ENCODE peak calls at places on chromosomes 3 and 15, in ten cellular contexts. E is GM23338, U is ovary, M is brain microvascular endothelial cell, O is Kasumi-1, G is HCT116, C is adrenal gland, Z is GM20000, V is cortex of kidney, R is amygdala. J is an unnamed sample.

GRCh38 chr15:48395532-48396011 is 64.3 kb downstream of the DUT start:
- DNase-seq in O (no peak), G (no peak), U (peak), M (no peak), E (no peak), C (no peak), V (no peak), Z (no peak), R (no peak), J (no peak)

GRCh38 chr15:97235285-97235985 is 725.1 kb upstream of the ARRDC4 start:
- DNase-seq in G (peak), R (no peak), U (peak), Z (peak), C (peak), M (peak), V (no peak), E (peak), O (peak), J (peak)

GRCh38 chr15:77731067-77731466 is 98.4 kb upstream of the LINGO1 start:
- DNase-seq in E (no peak), Z (no peak), G (no peak), V (no peak), O (no peak), U (no peak), M (no peak), R (no peak), C (no peak), J (no peak)

GRCh38 chr3:144054766-144055165 is 83.1 kb downstream of the DIPK2A start:
- DNase-seq in R (no peak), V (no peak), M (no peak), G (no peak), E (no peak), Z (no peak), C (no peak), O (no peak), U (no peak), J (no peak)

GRCh38 chr3:133989931-133990702 is 39.6 kb downstream of the SLCO2A1 start:
- DNase-seq in U (no peak), C (no peak), E (no peak), V (no peak), R (no peak), O (no peak), M (no peak), Z (no peak), G (no peak), J (no peak)

GRCh38 chr15:77097921-77098320 is 27.0 kb upstream of the TSPAN3 start:
- DNase-seq in R (no peak), V (no peak), C (no peak), E (no peak), U (no peak), G (no peak), M (no peak), O (no peak), Z (no peak), J (no peak)

GRCh38 chr3:179495483-179495882 is 44.2 kb upstream of the GNB4 start:
- DNase-seq in E (no peak), V (no peak), O (no peak), Z (no peak), M (no peak), G (no peak), C (no peak), R (no peak), U (no peak), J (no peak)

GRCh38 chr3:61650276-61650675 is 88.9 kb downstream of the PTPRG start:
- DNase-seq in O (no peak), E (no peak), C (peak), G (no peak), U (peak), R (no peak), V (no peak), M (no peak), Z (no peak), J (peak)

GRCh38 chr3:188889070-188889491 is 282.7 kb upstream of the TPRG1 start:
- DNase-seq in Z (no peak), C (no peak), O (no peak), M (no peak), G (no peak), V (no peak), E (no peak), R (no peak), U (no peak), J (no peak)

GRCh38 chr3:111598552-111598951 is 3.4 kb upstream of the ZBED2 start:
- DNase-seq in E (no peak), C (no peak), M (no peak), Z (no peak), O (no peak), G (no peak), V (no peak), U (no peak), R (no peak), J (no peak)

GRCh38 chr3:10725067-10725466 is 91.0 kb upstream of the SLC6A11 start:
- DNase-seq in V (no peak), E (no peak), O (no peak), Z (no peak), M (no peak), C (no peak), U (no peak), R (no peak), G (no peak), J (no peak)

GRCh38 chr3:186044973-186045372 is 63.9 kb downstream of the ETV5 start:
- DNase-seq in C (no peak), O (no peak), V (no peak), R (peak), M (no peak), E (peak), U (no peak), G (no peak), Z (no peak), J (no peak)

GRCh38 chr3:122975163-122975923 is 52.2 kb downstream of the SEMA5B start:
- DNase-seq in V (no peak), M (peak), E (no peak), U (peak), G (no peak), C (no peak), Z (peak), R (no peak), O (peak), J (no peak)

GRCh38 chr3:46334911-46335478 is 18.9 kb upstream of the CCR2 start:
- DNase-seq in G (no peak), E (no peak), Z (no peak), C (no peak), R (no peak), O (no peak), M (peak), U (no peak), V (no peak), J (no peak)

GRCh38 chr3:129616713-129617112 is 10.2 kb upstream of the PLXND1 start:
- DNase-seq in V (no peak), R (no peak), M (no peak), U (no peak), G (no peak), Z (peak), O (peak), C (peak), E (no peak), J (peak)

GRCh38 chr3:24023249-24023648 is 78.2 kb downstream of the NR1D2 start:
- DNase-seq in V (no peak), M (no peak), E (no peak), U (no peak), Z (no peak), O (no peak), R (no peak), C (no peak), G (no peak), J (no peak)

GRCh38 chr3:131142580-131142979 is 115.9 kb downstream of the NEK11 start:
- DNase-seq in M (no peak), U (no peak), E (peak), V (no peak), C (no peak), Z (no peak), G (no peak), R (no peak), O (peak), J (no peak)

GRCh38 chr3:99620976-99621375 is 17.4 kb upstream of the COL8A1 start:
- DNase-seq in M (no peak), R (no peak), G (no peak), C (no peak), U (no peak), Z (no peak), O (no peak), V (no peak), E (no peak), J (no peak)

GRCh38 chr3:30583973-30584372 is 22.4 kb upstream of the TGFBR2 start:
- DNase-seq in C (no peak), M (no peak), U (no peak), G (no peak), E (no peak), Z (no peak), O (no peak), R (no peak), V (no peak), J (no peak)

GRCh38 chr3:46858456-46858855 is 4.8 kb downstream of the MYL3 start:
- DNase-seq in Z (no peak), O (no peak), V (no peak), C (no peak), R (no peak), E (no peak), G (no peak), M (no peak), U (no peak), J (no peak)

GRCh38 chr15:23384371-23384770 is 29.8 kb downstream of the GOLGA8S start:
- DNase-seq in V (no peak), E (no peak), U (no peak), O (no peak), C (no peak), Z (no peak), M (no peak), R (no peak), G (no peak), J (no peak)

GRCh38 chr3:113291572-113291971 is 80.2 kb downstream of the BOC start:
- DNase-seq in V (no peak), G (no peak), E (no peak), R (no peak), O (no peak), Z (no peak), M (no peak), U (no peak), C (no peak), J (no peak)

GRCh38 chr3:117035785-117036184 is 326.2 kb downstream of the TUSC7 start:
- DNase-seq in Z (no peak), U (no peak), M (no peak), R (no peak), G (no peak), V (no peak), O (peak), C (no peak), E (peak), J (peak)

GRCh38 chr15:43204016-43204901 is 16.6 kb downstream of the EPB42 start:
- DNase-seq in E (peak), G (peak), O (peak), Z (peak), M (peak), C (peak), R (no peak), V (no peak), U (no peak), J (peak)

GRCh38 chr3:168847293-168847883 is 751.7 kb upstream of the GOLIM4 start:
- DNase-seq in O (peak), U (no peak), Z (peak), M (peak), V (no peak), R (no peak), C (no peak), G (no peak), E (peak), J (no peak)

GRCh38 chr3:188421151-188421821 is 267.3 kb downstream of the LPP start:
- DNase-seq in E (no peak), U (no peak), O (no peak), G (no peak), Z (no peak), M (peak), C (no peak), R (no peak), V (no peak), J (no peak)

GRCh38 chr15:69939513-69940440 is 157.9 kb downstream of the TLE3 start:
- DNase-seq in C (no peak), G (no peak), U (no peak), E (peak), R (no peak), M (no peak), Z (no peak), O (no peak), V (no peak), J (no peak)

GRCh38 chr15:56496635-56497034 is 31.7 kb upstream of the MNS1 start:
- DNase-seq in V (no peak), C (no peak), Z (peak), M (peak), U (no peak), G (peak), E (peak), O (peak), R (no peak), J (no peak)

GRCh38 chr3:71142440-71143161 is 440.9 kb downstream of the FOXP1 start:
- DNase-seq in O (peak), M (no peak), V (no peak), G (no peak), E (peak), U (no peak), R (no peak), C (no peak), Z (no peak), J (peak)

GRCh38 chr3:175580318-175580717 is 721.2 kb downstream of the NAALADL2 start:
- DNase-seq in V (no peak), O (no peak), U (no peak), R (no peak), Z (no peak), E (no peak), C (no peak), M (no peak), G (no peak), J (no peak)

GRCh38 chr15:88400069-88400468 is 67.1 kb downstream of the MRPL46 start:
- DNase-seq in O (no peak), U (no peak), G (no peak), Z (no peak), E (no peak), C (no peak), R (no peak), V (no peak), M (no peak), J (no peak)

GRCh38 chr3:169939751-169940150 is 26.9 kb upstream of the SEC62 start:
- DNase-seq in E (no peak), C (no peak), R (no peak), G (no peak), M (no peak), O (no peak), Z (no peak), U (no peak), V (no peak), J (no peak)

GRCh38 chr15:39598958-39599845 is 18.3 kb downstream of the THBS1 start:
- DNase-seq in R (no peak), C (no peak), E (no peak), U (no peak), V (no peak), O (no peak), Z (no peak), M (no peak), G (no peak), J (no peak)

GRCh38 chr3:128505771-128506170 is 12.8 kb upstream of the GATA2 start:
- DNase-seq in U (no peak), R (no peak), O (peak), V (no peak), G (no peak), E (no peak), M (no peak), Z (no peak), C (no peak), J (no peak)

GRCh38 chr3:126936853-126937395 is 46.0 kb upstream of the PLXNA1 start:
- DNase-seq in U (no peak), O (no peak), Z (no peak), V (no peak), M (no peak), G (no peak), C (no peak), E (no peak), R (no peak), J (no peak)

GRCh38 chr15:91696981-91697380 is 156.5 kb upstream of the SLCO3A1 start:
- DNase-seq in U (no peak), Z (no peak), E (no peak), M (no peak), O (no peak), V (no peak), R (no peak), G (no peak), C (no peak), J (no peak)

GRCh38 chr3:53842436-53843194 is 3.6 kb downstream of the CHDH start:
- DNase-seq in Z (no peak), R (peak), O (no peak), M (peak), C (peak), U (peak), G (peak), E (peak), V (no peak), J (peak)

GRCh38 chr15:56752986-56753385 is 19.7 kb upstream of the ZNF280D start:
- DNase-seq in O (no peak), M (no peak), U (no peak), V (no peak), R (no peak), G (no peak), E (no peak), C (no peak), Z (no peak), J (no peak)